ENCODE peak calls at places on chromosomes 13 and 19, in four cellular contexts. One of them, this sample, is unnamed.

GRCh38 chr13:41216160-41216559 is 21.8 kb upstream of the KBTBD7 start:
- DNase-seq in NCI-H1436: no peak
- DNase-seq in cerebellar cortex: no peak
- DNase-seq in chondrocyte: no peak
- DNase-seq in this sample: no peak

GRCh38 chr19:20051841-20052768 is 12.8 kb upstream of the ZNF682 start:
- DNase-seq in chondrocyte: peak
- DNase-seq in cerebellar cortex: peak
- DNase-seq in NCI-H1436: peak
- DNase-seq in this sample: peak

GRCh38 chr19:440391-441212 is 20.2 kb downstream of the SHC2 start:
- DNase-seq in cerebellar cortex: no peak
- DNase-seq in NCI-H1436: no peak
- DNase-seq in chondrocyte: no peak
- DNase-seq in this sample: no peak

GRCh38 chr13:114067381-114067885 is 65.0 kb downstream of the RASA3 start:
- DNase-seq in cerebellar cortex: no peak
- DNase-seq in NCI-H1436: no peak
- DNase-seq in chondrocyte: peak
- DNase-seq in this sample: no peak

GRCh38 chr19:44722131-44723121 is 23.5 kb downstream of the CEACAM16 start:
- DNase-seq in cerebellar cortex: no peak
- DNase-seq in chondrocyte: no peak
- DNase-seq in NCI-H1436: no peak
- DNase-seq in this sample: no peak

GRCh38 chr13:80011448-80012212 is 329.3 kb downstream of the SPRY2 start:
- DNase-seq in chondrocyte: no peak
- DNase-seq in NCI-H1436: no peak
- DNase-seq in cerebellar cortex: peak
- DNase-seq in this sample: no peak

GRCh38 chr19:19554074-19555023 is 16.3 kb downstream of the CILP2 start:
- DNase-seq in chondrocyte: peak
- DNase-seq in cerebellar cortex: peak
- DNase-seq in NCI-H1436: peak
- DNase-seq in this sample: no peak

GRCh38 chr13:64061649-64062048 is 2646.0 kb upstream of the PCDH20 start:
- DNase-seq in chondrocyte: no peak
- DNase-seq in NCI-H1436: no peak
- DNase-seq in cerebellar cortex: no peak
- DNase-seq in this sample: no peak

GRCh38 chr13:80379245-80379644 is 38.3 kb upstream of the SPRY2 start:
- DNase-seq in chondrocyte: no peak
- DNase-seq in NCI-H1436: no peak
- DNase-seq in cerebellar cortex: no peak
- DNase-seq in this sample: no peak

GRCh38 chr13:42997381-42997780 is 5.3 kb upstream of the EPSTI1 start:
- DNase-seq in chondrocyte: no peak
- DNase-seq in NCI-H1436: no peak
- DNase-seq in cerebellar cortex: no peak
- DNase-seq in this sample: no peak

GRCh38 chr19:7326105-7326877 is 22.4 kb upstream of the ARHGEF18 start:
- DNase-seq in NCI-H1436: no peak
- DNase-seq in cerebellar cortex: peak
- DNase-seq in chondrocyte: peak
- DNase-seq in this sample: no peak

GRCh38 chr13:98535501-98536357 is 41.2 kb downstream of the STK24 start:
- DNase-seq in chondrocyte: no peak
- DNase-seq in NCI-H1436: no peak
- DNase-seq in cerebellar cortex: no peak
- DNase-seq in this sample: no peak

GRCh38 chr13:94455414-94455813 is 24.1 kb downstream of the DCT start:
- DNase-seq in chondrocyte: no peak
- DNase-seq in NCI-H1436: no peak
- DNase-seq in cerebellar cortex: no peak
- DNase-seq in this sample: no peak

GRCh38 chr13:27334774-27335490 is 64.3 kb downstream of the RASL11A start:
- DNase-seq in cerebellar cortex: no peak
- DNase-seq in chondrocyte: no peak
- DNase-seq in NCI-H1436: peak
- DNase-seq in this sample: peak

GRCh38 chr19:8489591-8490394 is 12.6 kb downstream of the PRAM1 start:
- DNase-seq in NCI-H1436: no peak
- DNase-seq in chondrocyte: no peak
- DNase-seq in cerebellar cortex: no peak
- DNase-seq in this sample: no peak

GRCh38 chr13:27973956-27974662 is 5.0 kb upstream of the CDX2 start:
- DNase-seq in NCI-H1436: no peak
- DNase-seq in cerebellar cortex: no peak
- DNase-seq in chondrocyte: no peak
- DNase-seq in this sample: no peak

This sample was measured in SHP77.